ENCODE peak calls at places on chromosomes 2 and 18, in four cellular contexts. J is OCI-LY7, Y is pancreas, Z is PC-9. L is an unnamed sample. For H3K9me3, the result is how much of the 10 kb centered on the place peaks cover.

GRCh38 chr18:35005963-35006577 is 35.1 kb upstream of the MAPRE2 start:
- DNase-seq in J (peak), Y (no peak), Z (peak), L (no peak)

GRCh38 chr2:169672403-169672802 is 21.8 kb downstream of the CFAP210 start:
- DNase-seq in J (no peak), Y (no peak), Z (no peak), L (no peak)

GRCh38 chr2:140734992-140735391 is 1395.8 kb downstream of the LRP1B start:
- DNase-seq in J (no peak), Y (no peak), Z (no peak), L (no peak)

GRCh38 chr2:64267699-64268098 is 123.5 kb upstream of the PELI1 start:
- DNase-seq in J (no peak), Y (no peak), Z (peak), L (no peak)

GRCh38 chr2:11749646-11750349 is 3.4 kb downstream of the LPIN1 start:
- DNase-seq in J (peak), Y (no peak), Z (no peak), L (no peak)

GRCh38 chr2:223993634-223994232 is 36.5 kb downstream of the MRPL44 start:
- DNase-seq in J (peak), Y (no peak), Z (peak), L (peak)

GRCh38 chr2:25309402-25309801 is 32.3 kb downstream of the DNMT3A start:
- DNase-seq in J (peak), Y (no peak), Z (no peak), L (no peak)

GRCh38 chr18:31941010-31941809 is 1.7 kb downstream of the TRAPPC8 start:
- DNase-seq in J (no peak), Y (no peak), Z (no peak), L (no peak)

DNA sequence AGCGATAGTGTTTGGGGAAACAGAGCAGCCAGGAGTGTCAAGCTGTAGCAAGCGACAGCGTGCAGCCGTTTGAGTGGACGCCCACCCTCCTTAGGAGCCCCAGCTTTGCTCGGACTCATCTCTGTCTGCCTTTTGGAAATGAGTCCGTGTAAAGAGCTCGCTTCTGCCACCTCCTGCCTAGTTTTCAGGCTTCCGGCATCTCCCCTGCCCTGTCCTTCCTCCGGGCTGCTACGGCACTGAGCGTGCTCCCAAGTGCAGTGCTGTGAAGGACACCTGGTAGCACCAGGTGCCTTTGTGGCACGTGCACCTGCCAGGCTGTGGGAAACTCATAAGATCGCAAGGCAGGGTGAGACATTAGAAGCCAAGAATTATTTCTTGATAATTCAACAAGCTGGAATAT is 117.1 kb downstream of the RNF144A start:
- DNase-seq in J (no peak), Y (peak), Z (no peak), L (no peak)
- TF ChIP-seq CTCF in J (no peak), Y (no peak), Z (no peak), L (no peak)

DNA sequence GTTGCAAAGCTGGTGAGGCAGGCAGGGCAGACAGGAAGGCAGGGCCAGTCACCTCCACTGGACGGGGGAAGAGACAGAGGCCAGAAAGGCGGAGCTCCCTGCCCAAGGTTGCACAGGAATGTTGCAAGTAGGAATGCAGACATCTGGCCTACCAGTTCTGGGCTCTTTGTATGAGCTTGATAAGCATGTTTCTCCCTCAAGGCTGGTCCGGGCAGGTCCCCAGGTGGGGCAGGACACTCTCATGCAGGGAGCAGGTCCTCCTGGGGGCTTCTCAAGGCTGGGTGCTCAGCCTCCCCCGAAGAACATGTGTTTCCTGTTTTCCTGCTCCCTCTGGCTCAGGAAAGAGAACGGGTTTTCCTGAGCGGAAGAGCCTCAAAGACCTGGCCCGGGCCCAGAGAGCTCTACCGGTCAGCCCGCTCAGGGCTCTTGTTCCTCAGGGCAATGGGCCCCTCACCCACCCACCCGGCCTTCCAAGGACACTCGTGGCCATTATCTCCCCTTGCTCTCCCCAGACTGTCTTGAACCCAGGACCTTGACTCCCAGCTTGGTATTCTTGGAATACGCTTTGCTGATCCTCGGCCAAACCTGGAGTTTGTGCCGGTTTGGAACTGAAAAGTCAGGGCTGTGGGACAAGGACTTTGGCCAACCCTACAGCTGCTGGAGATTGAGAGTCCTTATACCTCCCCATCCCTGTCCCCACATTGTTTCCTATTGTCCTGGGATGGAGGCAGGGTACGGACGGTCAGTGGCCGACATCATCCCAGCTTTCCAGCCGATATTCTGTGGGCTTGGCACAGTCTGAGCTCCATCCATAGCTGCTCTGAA is 87.7 kb upstream of the HAAO start:
- DNase-seq in J (no peak), Y (no peak), Z (no peak), L (peak)
- H3K27ac ChIP-seq in J (no peak), Y (no peak), Z (no peak), L (peak)

GRCh38 chr18:72058851-72059250 is 485.3 kb downstream of the CBLN2 start:
- DNase-seq in J (no peak), Y (no peak), Z (no peak), L (no peak)
- H3K9me3 ChIP-seq in J (under half), Y (under half), Z (under half), L (under half)

DNA sequence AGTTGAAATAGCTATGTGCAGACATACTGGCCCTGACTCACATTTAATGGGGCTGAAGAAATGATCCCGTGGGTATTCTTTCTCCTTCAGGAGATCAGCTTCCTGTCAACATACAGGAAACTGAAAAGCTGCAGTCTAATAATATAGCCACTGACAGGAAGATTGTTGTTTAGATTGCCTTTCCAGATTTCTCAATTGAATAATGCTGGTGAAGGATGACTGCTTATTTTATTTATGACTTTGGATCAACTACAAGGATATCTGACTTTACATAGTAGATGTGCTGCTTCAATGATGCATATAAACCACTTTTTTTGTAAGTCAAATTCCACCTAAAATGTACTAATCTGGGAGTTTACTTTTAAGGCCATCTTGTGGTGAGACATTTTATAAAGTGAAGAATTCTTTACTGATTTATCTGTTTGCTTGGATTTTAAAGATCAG is 93.4 kb upstream of the MAP4K3 start:
- DNase-seq in J (peak), Y (no peak), Z (no peak), L (no peak)
- TF ChIP-seq CTCF in J (peak), Y (no peak), Z (no peak), L (no peak)